ENCODE peak calls at places on chromosomes 4 and X, in eight cellular contexts. One of them, this sample, is unnamed.

GRCh38 chrX:14598330-14598729 is 69.0 kb downstream of the GLRA2 start:
- DNase-seq in fibroblast of mammary gland: no peak
- DNase-seq in hypothalamus: no peak
- DNase-seq in glomerular endothelial cell: no peak
- DNase-seq in activated CD4-positive, alpha-beta T cell treated with anti-CD3 and anti-CD28 coated beads, Interleukin-2, amount 50 U/mL, for 24 hours: no peak
- DNase-seq in activated T-helper 1 cell treated with Interleukin-2 at 50 U/mL for 16 hours: no peak
- DNase-seq in epithelial cell of esophagus: no peak
- DNase-seq in CD14-positive monocyte: no peak
- DNase-seq in this sample: no peak

GRCh38 chr4:73018595-73018994 is 50.9 kb downstream of the COX18 start:
- DNase-seq in fibroblast of mammary gland: no peak
- DNase-seq in hypothalamus: no peak
- DNase-seq in glomerular endothelial cell: no peak
- DNase-seq in activated CD4-positive, alpha-beta T cell treated with anti-CD3 and anti-CD28 coated beads, Interleukin-2, amount 50 U/mL, for 24 hours: no peak
- DNase-seq in activated T-helper 1 cell treated with Interleukin-2 at 50 U/mL for 16 hours: no peak
- DNase-seq in epithelial cell of esophagus: no peak
- DNase-seq in CD14-positive monocyte: no peak
- DNase-seq in this sample: no peak

GRCh38 chrX:105543271-105543670 is 279.1 kb upstream of the NRK start:
- DNase-seq in fibroblast of mammary gland: no peak
- DNase-seq in hypothalamus: no peak
- DNase-seq in glomerular endothelial cell: no peak
- DNase-seq in activated CD4-positive, alpha-beta T cell treated with anti-CD3 and anti-CD28 coated beads, Interleukin-2, amount 50 U/mL, for 24 hours: no peak
- DNase-seq in activated T-helper 1 cell treated with Interleukin-2 at 50 U/mL for 16 hours: no peak
- DNase-seq in epithelial cell of esophagus: no peak
- DNase-seq in CD14-positive monocyte: no peak
- DNase-seq in this sample: no peak

GRCh38 chrX:16076834-16077233 is 46.5 kb upstream of the GRPR start:
- DNase-seq in fibroblast of mammary gland: no peak
- DNase-seq in hypothalamus: no peak
- DNase-seq in glomerular endothelial cell: no peak
- DNase-seq in activated CD4-positive, alpha-beta T cell treated with anti-CD3 and anti-CD28 coated beads, Interleukin-2, amount 50 U/mL, for 24 hours: no peak
- DNase-seq in activated T-helper 1 cell treated with Interleukin-2 at 50 U/mL for 16 hours: no peak
- DNase-seq in epithelial cell of esophagus: peak; percentile 29
- DNase-seq in CD14-positive monocyte: no peak
- DNase-seq in this sample: no peak

GRCh38 chrX:150362599-150363481 is at the start of gene MAMLD1:
- DNase-seq in fibroblast of mammary gland: peak; percentile 74
- DNase-seq in hypothalamus: peak; percentile 58
- DNase-seq in glomerular endothelial cell: no peak
- DNase-seq in activated CD4-positive, alpha-beta T cell treated with anti-CD3 and anti-CD28 coated beads, Interleukin-2, amount 50 U/mL, for 24 hours: no peak
- DNase-seq in activated T-helper 1 cell treated with Interleukin-2 at 50 U/mL for 16 hours: peak; percentile 37
- DNase-seq in epithelial cell of esophagus: peak; percentile 82
- DNase-seq in CD14-positive monocyte: peak; percentile 74
- DNase-seq in this sample: peak; percentile 70

GRCh38 chrX:107718156-107718621 is 57.4 kb downstream of the TSC22D3 start:
- DNase-seq in fibroblast of mammary gland: peak; percentile 88
- DNase-seq in hypothalamus: peak; percentile 34
- DNase-seq in glomerular endothelial cell: no peak
- DNase-seq in activated CD4-positive, alpha-beta T cell treated with anti-CD3 and anti-CD28 coated beads, Interleukin-2, amount 50 U/mL, for 24 hours: peak; percentile 32
- DNase-seq in activated T-helper 1 cell treated with Interleukin-2 at 50 U/mL for 16 hours: peak; percentile 54
- DNase-seq in epithelial cell of esophagus: peak; percentile 74
- DNase-seq in CD14-positive monocyte: peak; percentile 57
- DNase-seq in this sample: peak; percentile 91

GRCh38 chr4:134470544-134470943 is 269.0 kb upstream of the PABPC4L start:
- DNase-seq in fibroblast of mammary gland: peak; percentile 0
- DNase-seq in hypothalamus: no peak
- DNase-seq in glomerular endothelial cell: peak; percentile 14
- DNase-seq in activated CD4-positive, alpha-beta T cell treated with anti-CD3 and anti-CD28 coated beads, Interleukin-2, amount 50 U/mL, for 24 hours: no peak
- DNase-seq in activated T-helper 1 cell treated with Interleukin-2 at 50 U/mL for 16 hours: no peak
- DNase-seq in epithelial cell of esophagus: peak; percentile 49
- DNase-seq in CD14-positive monocyte: no peak
- DNase-seq in this sample: peak; percentile 28

GRCh38 chr4:150229538-150229937 is 151.3 kb downstream of the DCLK2 start:
- DNase-seq in fibroblast of mammary gland: peak; percentile 86
- DNase-seq in hypothalamus: no peak
- DNase-seq in glomerular endothelial cell: no peak
- DNase-seq in activated CD4-positive, alpha-beta T cell treated with anti-CD3 and anti-CD28 coated beads, Interleukin-2, amount 50 U/mL, for 24 hours: no peak
- DNase-seq in activated T-helper 1 cell treated with Interleukin-2 at 50 U/mL for 16 hours: no peak
- DNase-seq in epithelial cell of esophagus: peak; percentile 76
- DNase-seq in CD14-positive monocyte: no peak
- DNase-seq in this sample: no peak

GRCh38 chr4:155809835-155810234 is 51.0 kb downstream of the GUCY1B1 start:
- DNase-seq in fibroblast of mammary gland: peak; percentile 94
- DNase-seq in hypothalamus: no peak
- DNase-seq in glomerular endothelial cell: peak; percentile 29
- DNase-seq in activated CD4-positive, alpha-beta T cell treated with anti-CD3 and anti-CD28 coated beads, Interleukin-2, amount 50 U/mL, for 24 hours: no peak
- DNase-seq in activated T-helper 1 cell treated with Interleukin-2 at 50 U/mL for 16 hours: no peak
- DNase-seq in epithelial cell of esophagus: peak; percentile 83
- DNase-seq in CD14-positive monocyte: no peak
- DNase-seq in this sample: no peak

GRCh38 chr4:1055721-1056590 is 44.5 kb downstream of the FGFRL1 start:
- DNase-seq in fibroblast of mammary gland: peak; percentile 51
- DNase-seq in hypothalamus: no peak
- DNase-seq in glomerular endothelial cell: no peak
- DNase-seq in activated CD4-positive, alpha-beta T cell treated with anti-CD3 and anti-CD28 coated beads, Interleukin-2, amount 50 U/mL, for 24 hours: peak; percentile 61
- DNase-seq in activated T-helper 1 cell treated with Interleukin-2 at 50 U/mL for 16 hours: peak; percentile 71
- DNase-seq in epithelial cell of esophagus: peak; percentile 49
- DNase-seq in CD14-positive monocyte: peak; percentile 67
- DNase-seq in this sample: peak; percentile 54

GRCh38 chr4:118351851-118352827 is 664 bp downstream of the PRSS12 start:
- DNase-seq in fibroblast of mammary gland: peak; percentile 24
- DNase-seq in hypothalamus: no peak
- DNase-seq in glomerular endothelial cell: no peak
- DNase-seq in activated CD4-positive, alpha-beta T cell treated with anti-CD3 and anti-CD28 coated beads, Interleukin-2, amount 50 U/mL, for 24 hours: no peak
- DNase-seq in activated T-helper 1 cell treated with Interleukin-2 at 50 U/mL for 16 hours: no peak
- DNase-seq in epithelial cell of esophagus: peak; percentile 56
- DNase-seq in CD14-positive monocyte: no peak
- DNase-seq in this sample: peak; percentile 51

GRCh38 chr4:52263612-52264011 is 212.5 kb downstream of the SPATA18 start:
- DNase-seq in fibroblast of mammary gland: no peak
- DNase-seq in hypothalamus: no peak
- DNase-seq in glomerular endothelial cell: no peak
- DNase-seq in activated CD4-positive, alpha-beta T cell treated with anti-CD3 and anti-CD28 coated beads, Interleukin-2, amount 50 U/mL, for 24 hours: no peak
- DNase-seq in activated T-helper 1 cell treated with Interleukin-2 at 50 U/mL for 16 hours: no peak
- DNase-seq in epithelial cell of esophagus: peak; percentile 45
- DNase-seq in CD14-positive monocyte: no peak
- DNase-seq in this sample: no peak

GRCh38 chr4:147096667-147097604 is 151.3 kb upstream of the TTC29 start:
- DNase-seq in fibroblast of mammary gland: peak; percentile 75
- DNase-seq in hypothalamus: no peak
- DNase-seq in glomerular endothelial cell: no peak
- DNase-seq in activated CD4-positive, alpha-beta T cell treated with anti-CD3 and anti-CD28 coated beads, Interleukin-2, amount 50 U/mL, for 24 hours: no peak
- DNase-seq in activated T-helper 1 cell treated with Interleukin-2 at 50 U/mL for 16 hours: no peak
- DNase-seq in epithelial cell of esophagus: peak; percentile 62
- DNase-seq in CD14-positive monocyte: no peak
- DNase-seq in this sample: no peak

GRCh38 chrX:104166735-104167436 is 633 bp downstream of the FAM199X start:
- DNase-seq in fibroblast of mammary gland: no peak
- DNase-seq in hypothalamus: no peak
- DNase-seq in glomerular endothelial cell: no peak
- DNase-seq in activated CD4-positive, alpha-beta T cell treated with anti-CD3 and anti-CD28 coated beads, Interleukin-2, amount 50 U/mL, for 24 hours: no peak
- DNase-seq in activated T-helper 1 cell treated with Interleukin-2 at 50 U/mL for 16 hours: no peak
- DNase-seq in epithelial cell of esophagus: no peak
- DNase-seq in CD14-positive monocyte: no peak
- DNase-seq in this sample: no peak

GRCh38 chrX:10109695-10110094 is 47.1 kb upstream of the CLCN4 start:
- DNase-seq in fibroblast of mammary gland: no peak
- DNase-seq in hypothalamus: peak; percentile 31
- DNase-seq in glomerular endothelial cell: no peak
- DNase-seq in activated CD4-positive, alpha-beta T cell treated with anti-CD3 and anti-CD28 coated beads, Interleukin-2, amount 50 U/mL, for 24 hours: no peak
- DNase-seq in activated T-helper 1 cell treated with Interleukin-2 at 50 U/mL for 16 hours: no peak
- DNase-seq in epithelial cell of esophagus: no peak
- DNase-seq in CD14-positive monocyte: no peak
- DNase-seq in this sample: no peak

GRCh38 chr4:4302416-4302815 is 12.4 kb downstream of the ZBTB49 start:
- DNase-seq in fibroblast of mammary gland: no peak
- DNase-seq in hypothalamus: no peak
- DNase-seq in glomerular endothelial cell: no peak
- DNase-seq in activated CD4-positive, alpha-beta T cell treated with anti-CD3 and anti-CD28 coated beads, Interleukin-2, amount 50 U/mL, for 24 hours: no peak
- DNase-seq in activated T-helper 1 cell treated with Interleukin-2 at 50 U/mL for 16 hours: no peak
- DNase-seq in epithelial cell of esophagus: peak; percentile 63
- DNase-seq in CD14-positive monocyte: no peak
- DNase-seq in this sample: no peak

GRCh38 chrX:9566150-9566621 is 101.3 kb downstream of the TBL1X start:
- DNase-seq in fibroblast of mammary gland: peak; percentile 87
- DNase-seq in hypothalamus: peak; percentile 20
- DNase-seq in glomerular endothelial cell: peak; percentile 22
- DNase-seq in activated CD4-positive, alpha-beta T cell treated with anti-CD3 and anti-CD28 coated beads, Interleukin-2, amount 50 U/mL, for 24 hours: no peak
- DNase-seq in activated T-helper 1 cell treated with Interleukin-2 at 50 U/mL for 16 hours: no peak
- DNase-seq in epithelial cell of esophagus: peak; percentile 81
- DNase-seq in CD14-positive monocyte: no peak
- DNase-seq in this sample: peak; percentile 43

GRCh38 chr4:141246683-141247429 is 26.2 kb downstream of the ZNF330 start:
- DNase-seq in fibroblast of mammary gland: no peak
- DNase-seq in hypothalamus: no peak
- DNase-seq in glomerular endothelial cell: no peak
- DNase-seq in activated CD4-positive, alpha-beta T cell treated with anti-CD3 and anti-CD28 coated beads, Interleukin-2, amount 50 U/mL, for 24 hours: no peak
- DNase-seq in activated T-helper 1 cell treated with Interleukin-2 at 50 U/mL for 16 hours: no peak
- DNase-seq in epithelial cell of esophagus: peak; percentile 22
- DNase-seq in CD14-positive monocyte: no peak
- DNase-seq in this sample: no peak

GRCh38 chrX:30835373-30835772 is 53.7 kb downstream of the TAB3 start:
- DNase-seq in fibroblast of mammary gland: no peak
- DNase-seq in hypothalamus: no peak
- DNase-seq in glomerular endothelial cell: no peak
- DNase-seq in activated CD4-positive, alpha-beta T cell treated with anti-CD3 and anti-CD28 coated beads, Interleukin-2, amount 50 U/mL, for 24 hours: no peak
- DNase-seq in activated T-helper 1 cell treated with Interleukin-2 at 50 U/mL for 16 hours: no peak
- DNase-seq in epithelial cell of esophagus: no peak
- DNase-seq in CD14-positive monocyte: no peak
- DNase-seq in this sample: no peak

GRCh38 chrX:27751976-27752375 is 55.8 kb upstream of the MAGEB10 start:
- DNase-seq in fibroblast of mammary gland: no peak
- DNase-seq in hypothalamus: no peak
- DNase-seq in glomerular endothelial cell: no peak
- DNase-seq in activated CD4-positive, alpha-beta T cell treated with anti-CD3 and anti-CD28 coated beads, Interleukin-2, amount 50 U/mL, for 24 hours: no peak
- DNase-seq in activated T-helper 1 cell treated with Interleukin-2 at 50 U/mL for 16 hours: no peak
- DNase-seq in epithelial cell of esophagus: no peak
- DNase-seq in CD14-positive monocyte: no peak
- DNase-seq in this sample: no peak

GRCh38 chrX:69130448-69130847 is 34.8 kb downstream of the PJA1 start:
- DNase-seq in fibroblast of mammary gland: no peak
- DNase-seq in hypothalamus: no peak
- DNase-seq in glomerular endothelial cell: no peak
- DNase-seq in activated CD4-positive, alpha-beta T cell treated with anti-CD3 and anti-CD28 coated beads, Interleukin-2, amount 50 U/mL, for 24 hours: no peak
- DNase-seq in activated T-helper 1 cell treated with Interleukin-2 at 50 U/mL for 16 hours: no peak
- DNase-seq in epithelial cell of esophagus: no peak
- DNase-seq in CD14-positive monocyte: no peak
- DNase-seq in this sample: no peak

GRCh38 chrX:40240844-40241243 is 143.1 kb upstream of the BCOR start:
- DNase-seq in fibroblast of mammary gland: no peak
- DNase-seq in hypothalamus: no peak
- DNase-seq in glomerular endothelial cell: no peak
- DNase-seq in activated CD4-positive, alpha-beta T cell treated with anti-CD3 and anti-CD28 coated beads, Interleukin-2, amount 50 U/mL, for 24 hours: no peak
- DNase-seq in activated T-helper 1 cell treated with Interleukin-2 at 50 U/mL for 16 hours: no peak
- DNase-seq in epithelial cell of esophagus: no peak
- DNase-seq in CD14-positive monocyte: no peak
- DNase-seq in this sample: no peak

GRCh38 chr4:84814100-84814750 is 152.3 kb downstream of the WDFY3 start:
- DNase-seq in fibroblast of mammary gland: peak; percentile 94
- DNase-seq in hypothalamus: no peak
- DNase-seq in glomerular endothelial cell: peak; percentile 56
- DNase-seq in activated CD4-positive, alpha-beta T cell treated with anti-CD3 and anti-CD28 coated beads, Interleukin-2, amount 50 U/mL, for 24 hours: no peak
- DNase-seq in activated T-helper 1 cell treated with Interleukin-2 at 50 U/mL for 16 hours: no peak
- DNase-seq in epithelial cell of esophagus: peak; percentile 94
- DNase-seq in CD14-positive monocyte: peak; percentile 55
- DNase-seq in this sample: peak; percentile 27

GRCh38 chrX:48794993-48795501 is 6.8 kb upstream of the HDAC6 start:
- DNase-seq in fibroblast of mammary gland: peak; percentile 51
- DNase-seq in hypothalamus: no peak
- DNase-seq in glomerular endothelial cell: no peak
- DNase-seq in activated CD4-positive, alpha-beta T cell treated with anti-CD3 and anti-CD28 coated beads, Interleukin-2, amount 50 U/mL, for 24 hours: no peak
- DNase-seq in activated T-helper 1 cell treated with Interleukin-2 at 50 U/mL for 16 hours: no peak
- DNase-seq in epithelial cell of esophagus: peak; percentile 49
- DNase-seq in CD14-positive monocyte: no peak
- DNase-seq in this sample: no peak

GRCh38 chrX:153649178-153649914 is 2.3 kb downstream of the DUSP9 start:
- DNase-seq in fibroblast of mammary gland: no peak
- DNase-seq in hypothalamus: no peak
- DNase-seq in glomerular endothelial cell: no peak
- DNase-seq in activated CD4-positive, alpha-beta T cell treated with anti-CD3 and anti-CD28 coated beads, Interleukin-2, amount 50 U/mL, for 24 hours: no peak
- DNase-seq in activated T-helper 1 cell treated with Interleukin-2 at 50 U/mL for 16 hours: no peak
- DNase-seq in epithelial cell of esophagus: peak; percentile 30
- DNase-seq in CD14-positive monocyte: no peak
- DNase-seq in this sample: no peak

GRCh38 chr4:158020175-158020574 is 152.7 kb downstream of the GASK1B start:
- DNase-seq in fibroblast of mammary gland: peak; percentile 95
- DNase-seq in hypothalamus: no peak
- DNase-seq in glomerular endothelial cell: peak; percentile 94
- DNase-seq in activated CD4-positive, alpha-beta T cell treated with anti-CD3 and anti-CD28 coated beads, Interleukin-2, amount 50 U/mL, for 24 hours: no peak
- DNase-seq in activated T-helper 1 cell treated with Interleukin-2 at 50 U/mL for 16 hours: no peak
- DNase-seq in epithelial cell of esophagus: peak; percentile 79
- DNase-seq in CD14-positive monocyte: peak; percentile 65
- DNase-seq in this sample: no peak

GRCh38 chr4:138178566-138178965 is 63.6 kb downstream of the SLC7A11 start:
- DNase-seq in fibroblast of mammary gland: peak; percentile 42
- DNase-seq in hypothalamus: no peak
- DNase-seq in glomerular endothelial cell: peak; percentile 36
- DNase-seq in activated CD4-positive, alpha-beta T cell treated with anti-CD3 and anti-CD28 coated beads, Interleukin-2, amount 50 U/mL, for 24 hours: no peak
- DNase-seq in activated T-helper 1 cell treated with Interleukin-2 at 50 U/mL for 16 hours: no peak
- DNase-seq in epithelial cell of esophagus: peak; percentile 75
- DNase-seq in CD14-positive monocyte: no peak
- DNase-seq in this sample: no peak